ENCODE peak calls at places on chromosomes 16 and 17, in four cellular contexts. K is activated T-helper 1 cell treated with anti-CD3 and anti-CD28 coated beads, Interleukin-2, amount 50 U/mL, for 16 hours; E is CD14-positive monocyte; H is mucosa of descending colon. B is an unnamed sample.

GRCh38 chr17:4641297-4642195 is at the start of gene ALOX15:
- DNase-seq in K (no peak), H (no peak), E (no peak), B (no peak)

GRCh38 chr16:57051696-57052228 is 40.6 kb upstream of the CPNE2 start:
- DNase-seq in E (no peak), K (no peak), H (no peak), B (no peak)

GRCh38 chr17:8326591-8327583 is 12.8 kb upstream of the ODF4 start:
- DNase-seq in H (no peak), E (peak), K (no peak), B (peak)

GRCh38 chr16:78775161-78775561 is 675.7 kb downstream of the WWOX start:
- DNase-seq in H (no peak), K (peak), E (no peak), B (no peak)

GRCh38 chr16:78098087-78098486 is 1.4 kb upstream of the WWOX start:
- DNase-seq in K (no peak), E (no peak), H (no peak), B (no peak)

GRCh38 chr16:68676113-68676860 is 31.2 kb downstream of the CDH3 start:
- DNase-seq in K (no peak), E (no peak), H (no peak), B (no peak)

GRCh38 chr17:39739885-39740356 is 2.2 kb downstream of the GRB7 start:
- DNase-seq in K (no peak), E (no peak), H (peak), B (no peak)

GRCh38 chr17:77455111-77455877 is 314.5 kb downstream of the SEC14L1 start:
- DNase-seq in H (no peak), K (no peak), E (no peak), B (no peak)

GRCh38 chr16:52069866-52070265 is 477.1 kb downstream of the TOX3 start:
- DNase-seq in E (no peak), H (no peak), K (no peak), B (no peak)

GRCh38 chr17:73347355-73347754 is 35.6 kb upstream of the CDC42EP4 start:
- DNase-seq in H (no peak), K (no peak), E (no peak), B (no peak)

GRCh38 chr17:47978324-47978723 is 7.4 kb downstream of the CDK5RAP3 start:
- DNase-seq in E (peak), K (peak), H (no peak), B (peak)

GRCh38 chr16:66014221-66014620 is 352.3 kb upstream of the CDH5 start:
- DNase-seq in H (no peak), E (no peak), K (no peak), B (no peak)

GRCh38 chr17:7894866-7895265 is 6.3 kb downstream of the CHD3 start:
- DNase-seq in H (no peak), K (no peak), E (no peak), B (no peak)

GRCh38 chr16:77117687-77118086 is 73.3 kb upstream of the MON1B start:
- DNase-seq in E (no peak), H (no peak), K (no peak), B (no peak)

GRCh38 chr17:44078412-44078811 is 7.9 kb downstream of the G6PC3 start:
- DNase-seq in K (no peak), E (peak), H (no peak), B (no peak)

GRCh38 chr17:7703584-7704574 is 1.1 kb upstream of the EFNB3 start:
- DNase-seq in E (no peak), K (no peak), H (no peak), B (peak)

B was measured in progenitor cell of endocrine pancreas.